ENCODE peak calls at places on chromosomes 7 and 10, in nine cellular contexts. A is B cell; N is uterus; M is Calu3; Z is fibroblast of lung; F is CD4-positive, alpha-beta T cell; U is H9; J is endodermal cell; G is endothelial cell. P is an unnamed sample.

GRCh38 chr7:19798986-19799385 is 25.6 kb upstream of the TMEM196 start:
- DNase-seq in N (no peak), M (no peak), U (no peak), Z (peak), F (no peak), J (no peak), G (no peak), A (no peak), P (no peak)

GRCh38 chr7:18495412-18496335 is at the start of gene HDAC9:
- DNase-seq in N (no peak), A (peak), Z (peak), M (no peak), G (no peak), F (no peak), J (peak), U (peak), P (peak)

GRCh38 chr10:7370511-7370910 is 40.3 kb downstream of the SFMBT2 start:
- DNase-seq in N (no peak), G (no peak), U (no peak), Z (no peak), M (no peak), J (no peak), F (no peak), A (no peak), P (no peak)

GRCh38 chr10:14439451-14440259 is 108.9 kb upstream of the FRMD4A start:
- DNase-seq in N (no peak), G (no peak), A (no peak), Z (peak), M (no peak), U (no peak), J (no peak), F (no peak), P (no peak)

GRCh38 chr10:111879964-111880363 is 303.6 kb downstream of the GPAM start:
- DNase-seq in U (no peak), N (no peak), Z (no peak), A (no peak), J (no peak), G (no peak), F (no peak), M (no peak), P (no peak)

GRCh38 chr7:111842489-111842888 is 280.2 kb upstream of the IMMP2L start:
- DNase-seq in A (no peak), G (no peak), J (peak), U (no peak), Z (no peak), M (no peak), N (no peak), F (no peak), P (peak)

GRCh38 chr7:78463039-78463438 is 664.5 kb downstream of the PHTF2 start:
- DNase-seq in F (no peak), M (no peak), J (no peak), N (no peak), U (no peak), Z (no peak), A (no peak), G (no peak), P (no peak)

GRCh38 chr10:61279400-61279799 is 173.8 kb downstream of the TMEM26 start:
- DNase-seq in U (no peak), M (no peak), Z (no peak), A (no peak), J (no peak), N (no peak), F (no peak), G (no peak), P (no peak)

GRCh38 chr10:66202101-66202500 is 723.7 kb upstream of the LRRTM3 start:
- DNase-seq in J (no peak), M (no peak), U (no peak), Z (no peak), F (no peak), N (no peak), A (no peak), G (no peak), P (no peak)

GRCh38 chr10:124436191-124436638 is 13.6 kb downstream of the NKX1-2 start:
- DNase-seq in J (no peak), Z (peak), G (no peak), A (no peak), M (no peak), U (no peak), F (no peak), N (no peak), P (no peak)

GRCh38 chr10:13439771-13440708 is 88.8 kb downstream of the BEND7 start:
- DNase-seq in F (peak), A (peak), N (peak), Z (peak), M (peak), J (peak), G (peak), U (peak), P (peak)

GRCh38 chr7:128827971-128828711 is 2.1 kb upstream of the FLNC start:
- DNase-seq in J (peak), M (no peak), F (no peak), Z (peak), G (no peak), A (no peak), U (no peak), N (no peak), P (no peak)

GRCh38 chr7:76338298-76339084 is 20.3 kb downstream of the YWHAG start:
- DNase-seq in F (no peak), M (no peak), G (no peak), U (no peak), A (no peak), N (no peak), J (no peak), Z (peak), P (no peak)

GRCh38 chr10:6729071-6729773 is 149.1 kb upstream of the PRKCQ start:
- DNase-seq in F (no peak), M (peak), N (no peak), G (no peak), J (no peak), Z (peak), A (no peak), U (no peak), P (no peak)

GRCh38 chr10:103888113-103888841 is 29.7 kb downstream of the STN1 start:
- DNase-seq in N (peak), M (peak), F (no peak), U (no peak), A (peak), G (no peak), Z (peak), J (no peak), P (peak)

GRCh38 chr10:16799621-16800020 is 17.6 kb downstream of the RSU1 start:
- DNase-seq in A (no peak), U (peak), M (no peak), G (no peak), Z (no peak), F (no peak), J (peak), N (no peak), P (peak)

GRCh38 chr10:114548662-114549061 is 109.4 kb downstream of the ABLIM1 start:
- DNase-seq in N (peak), M (peak), A (no peak), F (no peak), Z (peak), G (peak), U (peak), J (peak), P (peak)

GRCh38 chr7:81158189-81158588 is 239.3 kb upstream of the SEMA3C start:
- DNase-seq in G (no peak), J (no peak), F (no peak), N (no peak), A (no peak), M (no peak), Z (peak), U (no peak), P (no peak)

GRCh38 chr7:28298870-28299484 is 113.3 kb upstream of the CREB5 start:
- DNase-seq in Z (peak), G (peak), M (peak), N (peak), F (no peak), A (no peak), U (peak), J (peak), P (no peak)

GRCh38 chr7:7731732-7732131 is 13.3 kb upstream of the RPA3 start:
- DNase-seq in J (no peak), M (no peak), G (no peak), N (no peak), F (no peak), U (no peak), Z (peak), A (no peak), P (no peak)

GRCh38 chr7:149003018-149003417 is 25.3 kb downstream of the PDIA4 start:
- DNase-seq in G (no peak), A (no peak), N (no peak), U (no peak), Z (no peak), F (no peak), M (no peak), J (no peak), P (no peak)

GRCh38 chr10:6300106-6300783 is 97.5 kb downstream of the PFKFB3 start:
- DNase-seq in U (no peak), Z (peak), F (no peak), J (no peak), M (peak), A (peak), G (no peak), N (no peak), P (peak)

GRCh38 chr7:31051598-31052503 is at the start of gene ADCYAP1R1:
- DNase-seq in F (no peak), N (peak), Z (no peak), A (no peak), G (peak), U (peak), M (no peak), J (peak), P (no peak)

GRCh38 chr7:86664991-86665390 is 21.3 kb downstream of the GRM3 start:
- DNase-seq in N (no peak), F (no peak), G (no peak), M (no peak), U (no peak), A (no peak), J (no peak), Z (no peak), P (no peak)

GRCh38 chr7:30237271-30237695 is 47.1 kb upstream of the ZNRF2 start:
- DNase-seq in A (no peak), J (no peak), F (no peak), N (no peak), Z (no peak), U (no peak), G (no peak), M (no peak), P (no peak)

GRCh38 chr7:158357106-158357897 is 230.3 kb downstream of the PTPRN2 start:
- DNase-seq in Z (no peak), M (no peak), J (peak), G (no peak), U (no peak), A (no peak), F (no peak), N (no peak), P (no peak)

GRCh38 chr7:123749537-123749857 is 694 bp upstream of the WASL start:
- DNase-seq in U (no peak), Z (no peak), N (no peak), A (no peak), J (no peak), F (no peak), G (no peak), M (no peak), P (peak)

GRCh38 chr10:104796817-104797216 is 155.7 kb downstream of the SORCS3 start:
- DNase-seq in J (no peak), M (no peak), A (no peak), F (no peak), G (no peak), N (no peak), U (no peak), Z (no peak), P (no peak)

DNA sequence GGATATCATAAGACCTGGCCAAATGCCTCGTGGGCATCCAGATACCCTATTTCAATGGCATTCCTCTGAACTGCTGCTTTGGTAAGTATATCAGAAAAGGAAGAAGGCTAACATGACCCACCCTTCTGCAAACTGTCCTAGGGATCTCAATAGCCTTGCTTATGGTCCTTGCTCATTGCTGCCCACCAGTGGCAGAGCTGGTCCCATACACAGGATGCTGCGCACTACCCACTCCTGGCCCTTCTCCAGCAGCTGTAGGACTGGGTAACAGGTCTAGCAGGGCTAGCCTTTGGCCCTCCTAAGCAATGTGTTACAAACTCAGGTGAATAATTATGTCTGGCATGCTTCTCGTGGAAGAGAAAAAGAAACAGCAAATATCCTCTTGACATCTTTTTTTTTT is 72.5 kb downstream of the C10orf90 start:
- DNase-seq in A (peak), U (peak), M (peak), N (no peak), G (peak), F (no peak), Z (peak), J (peak), P (peak)
- TF ChIP-seq CTCF in A (peak), U (peak), M (no peak), N (no peak), G (peak), F (no peak), Z (peak), J (peak), P (peak)

DNA sequence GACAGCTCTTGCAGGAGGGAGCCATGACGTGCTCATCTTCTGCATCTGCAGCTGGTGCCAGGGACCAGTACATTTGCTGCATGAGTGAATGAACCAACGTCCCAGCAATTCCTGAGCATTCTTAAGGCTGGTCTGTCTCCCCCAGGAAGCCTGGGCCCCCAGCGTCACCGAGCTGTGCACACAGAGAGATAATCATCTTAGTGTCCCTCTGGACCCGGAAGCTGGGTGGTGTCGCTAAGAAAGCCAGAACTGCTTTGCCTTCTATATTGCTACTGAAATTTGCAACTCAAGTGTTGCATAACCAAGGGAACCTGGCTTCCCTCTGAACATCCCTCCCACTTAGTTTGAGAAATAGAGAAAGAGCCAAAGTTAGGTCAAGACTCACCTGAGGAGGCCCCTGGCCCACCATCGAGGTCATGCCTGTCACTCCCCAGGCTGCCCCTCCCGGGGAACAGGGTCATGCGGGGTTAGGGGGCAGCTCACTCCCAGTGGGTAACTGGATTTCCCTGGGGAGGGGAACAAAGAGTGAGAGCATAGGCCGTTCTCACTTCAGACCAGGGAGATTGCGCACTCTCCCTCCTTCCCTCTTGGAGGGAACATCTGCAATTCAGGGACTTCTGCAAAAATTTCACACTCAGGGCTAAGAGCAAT is 221.6 kb downstream of the ARHGAP12 start:
- DNase-seq in J (peak), N (peak), U (no peak), M (no peak), Z (no peak), A (no peak), G (no peak), F (no peak), P (no peak)
- TF ChIP-seq CTCF in J (no peak), N (no peak), U (no peak), M (no peak), Z (no peak), A (no peak), G (no peak), F (no peak), P (no peak)

DNA sequence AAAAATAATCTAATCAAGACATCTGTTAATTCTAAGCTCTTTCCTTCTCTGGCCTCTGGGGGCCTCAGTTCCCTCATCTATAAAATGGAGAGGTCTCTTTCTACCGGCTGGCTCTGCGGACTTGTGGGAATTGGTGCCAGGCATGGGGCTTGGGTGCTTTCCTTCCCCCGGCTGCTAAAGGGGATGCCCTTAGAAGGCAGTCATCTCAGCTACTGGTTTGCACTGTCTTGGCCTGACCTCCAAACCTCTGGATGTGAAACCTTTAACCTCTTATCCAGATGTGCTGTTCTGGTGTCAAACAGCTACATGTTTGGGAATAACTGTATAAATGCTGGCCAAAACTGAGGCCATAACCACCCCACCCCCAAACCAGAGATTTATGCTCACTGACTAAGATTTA is 320.0 kb downstream of the RPS24 start:
- DNase-seq in G (no peak), N (peak), Z (no peak), M (no peak), F (no peak), A (no peak), J (no peak), U (no peak), P (no peak)
- TF ChIP-seq CTCF in G (no peak), N (no peak), Z (no peak), M (no peak), F (no peak), A (no peak), J (no peak), U (peak), P (no peak)

GRCh38 chr7:42693722-42694121 is 218.1 kb downstream of the C7orf25 start:
- DNase-seq in M (no peak), J (no peak), N (no peak), G (no peak), U (no peak), F (no peak), Z (no peak), A (no peak), P (no peak)

GRCh38 chr7:42689626-42690025 is 222.2 kb downstream of the C7orf25 start:
- DNase-seq in J (no peak), M (no peak), G (no peak), U (no peak), F (no peak), A (no peak), Z (no peak), N (no peak), P (no peak)

GRCh38 chr7:42692609-42693008 is 219.3 kb downstream of the C7orf25 start:
- DNase-seq in Z (peak), A (no peak), J (no peak), G (no peak), N (no peak), F (no peak), U (no peak), M (no peak), P (no peak)

GRCh38 chr7:42694894-42695553 is 216.8 kb downstream of the C7orf25 start:
- DNase-seq in Z (peak), M (no peak), N (no peak), A (no peak), G (no peak), F (no peak), U (no peak), J (no peak), P (no peak)

GRCh38 chr7:42691030-42691639 is 220.7 kb downstream of the C7orf25 start:
- DNase-seq in G (peak), J (peak), U (peak), F (no peak), N (no peak), M (no peak), Z (peak), A (no peak), P (no peak)
- TF ChIP-seq CTCF in G (peak), J (peak), U (peak), F (no peak), N (peak), M (no peak), Z (peak), A (no peak), P (no peak)

GRCh38 chr7:48101880-48102448 is 12.9 kb downstream of the UPP1 start:
- DNase-seq in Z (no peak), U (no peak), A (no peak), G (no peak), N (no peak), M (no peak), F (no peak), J (peak), P (peak)
- TF ChIP-seq CTCF in Z (peak), U (peak), A (peak), G (no peak), N (no peak), M (peak), F (peak), J (peak), P (peak)

GRCh38 chr7:26507375-26508068 is 215.9 kb downstream of the SNX10 start:
- DNase-seq in J (no peak), U (no peak), N (no peak), A (no peak), Z (no peak), G (no peak), M (no peak), F (no peak), P (no peak)
- TF ChIP-seq CTCF in J (peak), U (peak), N (no peak), A (no peak), Z (no peak), G (no peak), M (no peak), F (no peak), P (no peak)

GRCh38 chr10:26627320-26627719 is 70.2 kb upstream of the PDSS1 start:
- DNase-seq in N (no peak), F (no peak), J (peak), G (no peak), U (peak), M (no peak), A (no peak), Z (no peak), P (no peak)
- TF ChIP-seq CTCF in N (no peak), F (no peak), J (peak), G (no peak), U (peak), M (no peak), A (no peak), Z (no peak), P (no peak)

GRCh38 chr10:100562806-100563293 is 27.1 kb downstream of the HIF1AN start:
- DNase-seq in N (peak), U (peak), Z (peak), M (peak), J (peak), F (no peak), G (peak), A (no peak), P (peak)
- TF ChIP-seq CTCF in N (no peak), U (peak), Z (peak), M (no peak), J (peak), F (no peak), G (no peak), A (no peak), P (no peak)